ENCODE peak calls at places on chromosomes 12 and 14, in five cellular contexts. W is CD8-positive, alpha-beta T cell; J is BE2C; P is heart right ventricle; D is fibroblast of lung. B is an unnamed sample.

GRCh38 chr12:121964813-121965643 is 46.6 kb downstream of the CFAP251 start:
- DNase-seq in W (no peak), P (no peak), J (no peak), D (peak; percentile 44), B (no peak)

GRCh38 chr12:122459211-122459610 is 36.7 kb upstream of the CLIP1 start:
- DNase-seq in P (no peak), D (no peak), W (no peak), J (no peak), B (no peak)

GRCh38 chr14:20499108-20499507 is 6.2 kb upstream of the RNASE10 start:
- DNase-seq in D (no peak), J (no peak), P (no peak), W (no peak), B (no peak)

GRCh38 chr12:115710104-115710564 is 567.4 kb downstream of the MED13L start:
- DNase-seq in D (peak; percentile 74), P (peak; percentile 34), J (peak; percentile 16), W (no peak), B (no peak)

GRCh38 chr12:30880061-30880460 is 46.5 kb upstream of the TSPAN11 start:
- DNase-seq in D (peak; percentile 82), J (no peak), W (no peak), P (no peak), B (no peak)

GRCh38 chr12:122190842-122191668 is 8.1 kb downstream of the LRRC43 start:
- DNase-seq in D (peak; percentile 61), P (peak; percentile 22), J (peak; percentile 74), W (peak; percentile 70), B (peak; percentile 57)

GRCh38 chr12:9135903-9136310 is 20.2 kb upstream of the A2M start:
- DNase-seq in P (no peak), D (no peak), J (no peak), W (no peak), B (no peak)

GRCh38 chr14:56666716-56667115 is 87.1 kb downstream of the TMEM260 start:
- DNase-seq in W (no peak), P (no peak), D (peak; percentile 9), J (no peak), B (no peak)

GRCh38 chr12:44126811-44127210 is 290.9 kb downstream of the TMEM117 start:
- DNase-seq in D (no peak), P (no peak), W (no peak), J (no peak), B (no peak)

GRCh38 chr12:80412343-80412953 is 31.6 kb upstream of the PTPRQ start:
- DNase-seq in D (peak; percentile 80), W (no peak), P (peak; percentile 8), J (peak; percentile 9), B (no peak)

GRCh38 chr12:116604151-116604550 is 45.0 kb downstream of the MAP1LC3B2 start:
- DNase-seq in W (no peak), D (no peak), J (no peak), P (no peak), B (no peak)

GRCh38 chr12:11814362-11814761 is 164.9 kb downstream of the ETV6 start:
- DNase-seq in J (no peak), P (no peak), D (peak; percentile 81), W (no peak), B (no peak)

GRCh38 chr12:105256921-105257320 is 20.9 kb upstream of the APPL2 start:
- DNase-seq in D (peak; percentile 56), P (no peak), W (no peak), J (no peak), B (no peak)

GRCh38 chr12:5377997-5378596 is 53.8 kb upstream of the NTF3 start:
- DNase-seq in W (no peak), P (no peak), J (no peak), D (no peak), B (no peak)

GRCh38 chr12:89370850-89371249 is 18.5 kb upstream of the DUSP6 start:
- DNase-seq in P (no peak), W (no peak), J (no peak), D (peak; percentile 52), B (no peak)

GRCh38 chr12:125135906-125136305 is 70.7 kb downstream of the AACS start:
- DNase-seq in D (no peak), P (no peak), W (no peak), J (no peak), B (no peak)

GRCh38 chr12:76614364-76614763 is 54.8 kb upstream of the OSBPL8 start:
- DNase-seq in W (no peak), J (no peak), P (no peak), D (no peak), B (no peak)

GRCh38 chr14:89720741-89721315 is 233.7 kb downstream of the EFCAB11 start:
- DNase-seq in J (no peak), D (no peak), P (peak; percentile 20), W (peak; percentile 77), B (peak; percentile 65)

GRCh38 chr12:72295744-72296143 is 23.6 kb downstream of the TRHDE start:
- DNase-seq in J (no peak), D (peak; percentile 52), W (no peak), P (no peak), B (no peak)

GRCh38 chr12:31506907-31507306 is 84.0 kb downstream of the DENND5B start:
- DNase-seq in P (no peak), D (no peak), J (no peak), W (no peak), B (no peak)

GRCh38 chr12:6180300-6181051 is 19.7 kb upstream of the CD9 start:
- DNase-seq in J (no peak), D (peak; percentile 90), P (peak; percentile 74), W (no peak), B (peak; percentile 75)

GRCh38 chr12:27952510-27952909 is 20.0 kb downstream of the PTHLH start:
- DNase-seq in D (no peak), W (no peak), J (no peak), P (no peak), B (no peak)

GRCh38 chr12:110048242-110049027 is at the start of gene C12orf76:
- DNase-seq in D (peak; percentile 98), P (peak; percentile 95), W (peak; percentile 91), J (peak; percentile 95), B (peak; percentile 98)

GRCh38 chr12:16564675-16565074 is 41.3 kb downstream of the LMO3 start:
- DNase-seq in W (no peak), D (no peak), J (no peak), P (no peak), B (no peak)

GRCh38 chr14:61111145-61112130 is 130.4 kb downstream of the SLC38A6 start:
- DNase-seq in D (no peak), P (no peak), J (no peak), W (no peak), B (no peak)

GRCh38 chr12:64560395-64561301 is 49.6 kb upstream of the RASSF3 start:
- DNase-seq in J (peak; percentile 50), P (peak; percentile 18), W (no peak), D (peak; percentile 100), B (no peak)

GRCh38 chr12:13897811-13898210 is 83.6 kb downstream of the GRIN2B start:
- DNase-seq in J (no peak), D (no peak), W (no peak), P (no peak), B (no peak)

GRCh38 chr12:122003646-122004611 is 17.8 kb upstream of the BCL7A start:
- DNase-seq in W (no peak), D (no peak), P (no peak), J (no peak), B (peak; percentile 30)

GRCh38 chr12:57476162-57476992 is 3.3 kb downstream of the ARHGAP9 start:
- DNase-seq in D (no peak), W (peak; percentile 69), J (no peak), P (no peak), B (peak; percentile 77)
- TF ChIP-seq CTCF in D (no peak), W (peak; percentile 67), J (no peak), P (no peak), B (peak; percentile 36)

GRCh38 chr14:106347890-106348755 is 821.7 kb downstream of the TMEM121 start:
- DNase-seq in P (no peak), J (no peak), D (no peak), W (no peak), B (no peak)
- H3K4me3 ChIP-seq in P (no peak overlapping the region), J (no peak overlapping the region), D (no peak overlapping the region), W (no peak overlapping the region), B (no peak overlapping the region)

GRCh38 chr12:40446385-40446784 is 221.6 kb downstream of the LRRK2 start:
- DNase-seq in D (no peak), J (no peak), P (no peak), W (no peak), B (no peak)
- TF ChIP-seq CTCF in D (peak; percentile 26), J (peak; percentile 49), P (no peak), W (no peak), B (no peak)

GRCh38 chr14:59240356-59240755 is 51.9 kb downstream of the DAAM1 start:
- DNase-seq in W (no peak), D (no peak), P (no peak), J (no peak), B (no peak)
- H3K4me3 ChIP-seq in W (no peak overlapping the region), D (no peak overlapping the region), P (no peak overlapping the region), J (no peak overlapping the region), B (no peak overlapping the region)

DNA sequence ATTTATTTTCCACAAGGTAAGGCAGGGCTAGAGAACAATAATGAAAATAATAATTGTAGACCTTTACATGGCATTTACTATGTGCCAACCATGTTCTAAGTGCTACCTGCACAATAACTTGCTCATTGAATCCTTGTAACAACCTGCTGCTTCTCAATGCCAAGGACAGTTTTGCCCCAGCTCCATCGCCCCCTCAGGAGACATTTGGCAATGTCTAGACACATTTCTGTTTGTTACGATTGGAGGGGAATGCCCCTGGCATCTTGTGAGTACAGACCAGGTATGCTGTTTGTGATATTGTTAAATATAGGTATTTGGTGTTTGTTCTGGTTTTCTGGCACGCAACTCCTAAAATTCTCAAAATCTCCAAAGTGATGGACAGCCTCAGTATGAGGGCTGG is 8.1 kb upstream of the ATXN2 start:
- DNase-seq in W (no peak), P (no peak), D (no peak), J (no peak), B (no peak)
- TF ChIP-seq CTCF in W (no peak), P (no peak), D (no peak), J (peak; percentile 25), B (no peak)

GRCh38 chr12:103839103-103839502 is 1.9 kb downstream of the NT5DC3 start:
- DNase-seq in J (no peak), W (no peak), D (peak; percentile 58), P (no peak), B (no peak)
- H3K4me3 ChIP-seq in J (no peak overlapping the region), W (no peak overlapping the region), D (no peak overlapping the region), P (no peak overlapping the region), B (no peak overlapping the region)